ENCODE peak calls at places on chromosome 16, in five cellular contexts. I, W, N, M and U are unnamed samples.

GRCh38 chr16:71807905-71808592 is 585 bp downstream of the AP1G1 start:
- DNase-seq in I (peak; percentile 31), W (no peak), N (no peak), M (no peak), U (peak; percentile 6)

GRCh38 chr16:82404586-82405315 is 222.0 kb upstream of the CDH13 start:
- DNase-seq in I (no peak), W (no peak), N (no peak), M (peak; percentile 3), U (no peak)

GRCh38 chr16:30903596-30903995 is 7.2 kb downstream of the CTF1 start:
- DNase-seq in I (no peak), W (no peak), N (no peak), M (no peak), U (peak; percentile 54)

GRCh38 chr16:87115646-87116045 is 201.5 kb downstream of the C16orf95 start:
- DNase-seq in I (no peak), W (no peak), N (no peak), M (no peak), U (no peak)

GRCh38 chr16:7321661-7322060 is 11.0 kb upstream of the RBFOX1 start:
- DNase-seq in I (no peak), W (no peak), N (no peak), M (no peak), U (no peak)

GRCh38 chr16:89431158-89431584 is 59.2 kb downstream of the ANKRD11 start:
- DNase-seq in I (no peak), W (no peak), N (no peak), M (no peak), U (no peak)

GRCh38 chr16:26316683-26317464 is 625.1 kb downstream of the HS3ST4 start:
- DNase-seq in I (no peak), W (no peak), N (no peak), M (no peak), U (peak; percentile 43)

GRCh38 chr16:73504591-73504990 is 456.7 kb upstream of the ZFHX3 start:
- DNase-seq in I (no peak), W (no peak), N (no peak), M (no peak), U (no peak)

GRCh38 chr16:7763111-7763510 is 430.5 kb downstream of the RBFOX1 start:
- DNase-seq in I (no peak), W (no peak), N (no peak), M (no peak), U (no peak)

GRCh38 chr16:23716484-23716883 is 3.5 kb upstream of the ERN2 start:
- DNase-seq in I (no peak), W (no peak), N (no peak), M (no peak), U (no peak)

GRCh38 chr16:4869147-4869790 is 22.0 kb downstream of the UBN1 start:
- DNase-seq in I (no peak), W (no peak), N (no peak), M (no peak), U (no peak)

GRCh38 chr16:65779196-65779595 is 587.3 kb upstream of the CDH5 start:
- DNase-seq in I (no peak), W (no peak), N (no peak), M (no peak), U (no peak)

GRCh38 chr16:72112906-72113615 is 19.4 kb downstream of the DHX38 start:
- DNase-seq in I (peak; percentile 13), W (no peak), N (no peak), M (no peak), U (no peak)

GRCh38 chr16:29302976-29303375 is 103.5 kb downstream of the NPIPB11 start:
- DNase-seq in I (no peak), W (no peak), N (no peak), M (no peak), U (no peak)

GRCh38 chr16:65769055-65769465 is 597.4 kb upstream of the CDH5 start:
- DNase-seq in I (no peak), W (peak; percentile 17), N (no peak), M (no peak), U (peak; percentile 34)

GRCh38 chr16:13343981-13344380 is 442.6 kb downstream of the SHISA9 start:
- DNase-seq in I (no peak), W (no peak), N (no peak), M (no peak), U (no peak)

GRCh38 chr16:87661561-87661960 is 59.3 kb downstream of the JPH3 start:
- DNase-seq in I (peak; percentile 55), W (peak; percentile 28), N (no peak), M (no peak), U (peak; percentile 81)

GRCh38 chr16:53773150-53773846 is 69.3 kb downstream of the FTO start:
- DNase-seq in I (peak; percentile 66), W (peak; percentile 28), N (no peak), M (peak; percentile 41), U (peak; percentile 40)

GRCh38 chr16:78460428-78460827 is 361.0 kb downstream of the WWOX start:
- DNase-seq in I (no peak), W (no peak), N (no peak), M (no peak), U (no peak)

GRCh38 chr16:66549284-66550131 is at the start of gene TK2:
- DNase-seq in I (peak; percentile 65), W (peak; percentile 47), N (no peak), M (peak; percentile 65), U (peak; percentile 60)

GRCh38 chr16:59067207-59067606 is 333.1 kb upstream of the GOT2 start:
- DNase-seq in I (no peak), W (no peak), N (no peak), M (no peak), U (peak; percentile 59)

GRCh38 chr16:81688182-81688581 is 90.9 kb upstream of the PLCG2 start:
- DNase-seq in I (no peak), W (no peak), N (no peak), M (no peak), U (no peak)

GRCh38 chr16:15996432-15997109 is 47.2 kb downstream of the ABCC1 start:
- DNase-seq in I (peak; percentile 68), W (no peak), N (no peak), M (peak; percentile 74), U (no peak)

GRCh38 chr16:12964466-12964865 is 63.1 kb downstream of the SHISA9 start:
- DNase-seq in I (no peak), W (no peak), N (no peak), M (no peak), U (no peak)

GRCh38 chr16:83946154-83946780 is 6.8 kb upstream of the OSGIN1 start:
- DNase-seq in I (no peak), W (no peak), N (no peak), M (no peak), U (no peak)

GRCh38 chr16:29806096-29806579 is at the start of gene MAZ:
- DNase-seq in I (peak; percentile 89), W (no peak), N (no peak), M (no peak), U (no peak)

GRCh38 chr16:4666537-4667202 is 26.7 kb upstream of the NUDT16L1 start:
- DNase-seq in I (no peak), W (no peak), N (no peak), M (no peak), U (no peak)

GRCh38 chr16:28326881-28327610 is 34.7 kb downstream of the SBK1 start:
- DNase-seq in I (peak; percentile 46), W (peak; percentile 82), N (peak; percentile 67), M (peak; percentile 57), U (peak; percentile 78)

GRCh38 chr16:50781043-50781442 is 39.2 kb downstream of the CYLD start:
- DNase-seq in I (no peak), W (no peak), N (no peak), M (no peak), U (no peak)
- TF ChIP-seq CTCF in I (no peak), W (no peak), N (no peak), M (no peak), U (no peak)

GRCh38 chr16:85494315-85494714 is 118.8 kb upstream of the GSE1 start:
- DNase-seq in I (no peak), W (no peak), N (no peak), M (no peak), U (no peak)

GRCh38 chr16:85491798-85492616 is 121.1 kb upstream of the GSE1 start:
- DNase-seq in I (peak; percentile 55), W (no peak), N (no peak), M (peak; percentile 79), U (no peak)

GRCh38 chr16:85490407-85490806 is 122.7 kb upstream of the GSE1 start:
- DNase-seq in I (no peak), W (no peak), N (no peak), M (no peak), U (no peak)

GRCh38 chr16:85490971-85491771 is 122.0 kb upstream of the GSE1 start:
- DNase-seq in I (no peak), W (peak; percentile 66), N (no peak), M (no peak), U (peak; percentile 54)

GRCh38 chr16:85492617-85492957 is 120.5 kb upstream of the GSE1 start:
- DNase-seq in I (no peak), W (peak; percentile 43), N (no peak), M (no peak), U (no peak)
- TF ChIP-seq CTCF in I (no peak), W (no peak), N (no peak), M (no peak), U (no peak)

DNA sequence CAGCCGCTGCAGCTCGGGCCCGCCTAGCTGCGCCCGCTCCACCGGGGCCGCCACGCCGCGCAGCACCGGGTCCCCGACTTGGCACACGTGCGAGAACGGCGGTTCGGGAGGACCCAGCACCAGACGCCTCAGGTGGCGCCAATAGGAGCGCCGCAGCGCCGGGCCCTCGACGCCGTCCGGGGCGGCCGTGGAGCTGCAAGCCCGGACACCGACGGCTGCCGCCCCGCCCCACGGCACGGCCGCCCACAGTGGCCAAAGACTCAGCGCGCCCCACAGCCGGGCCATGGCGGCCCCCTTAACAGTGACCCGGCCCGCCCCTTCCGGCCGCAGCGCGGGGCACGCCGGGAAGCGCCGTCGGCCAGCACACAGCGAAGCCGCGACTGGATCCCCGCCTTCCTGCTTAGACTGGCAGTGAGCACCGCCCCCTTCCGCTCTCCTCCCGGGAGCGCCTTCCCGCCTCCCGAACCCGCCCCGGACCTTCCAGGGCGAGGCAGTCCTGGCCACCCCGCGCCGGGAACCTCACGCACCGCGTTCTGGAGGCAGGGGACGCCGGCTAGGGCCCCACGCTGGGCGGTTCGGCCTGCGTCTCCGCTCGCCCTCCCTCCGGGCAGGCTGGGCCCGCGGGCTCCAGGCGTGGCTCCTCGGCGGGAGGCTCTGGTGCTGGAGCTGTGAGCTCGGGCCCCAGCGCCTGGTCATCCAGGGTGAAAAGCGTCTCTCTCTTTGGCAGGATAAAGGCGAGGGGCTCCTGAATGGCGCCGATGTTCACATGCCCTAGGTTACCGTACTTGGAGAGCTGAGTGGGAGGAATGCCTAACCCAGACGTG is at the start of gene PDF:
- DNase-seq in I (peak; percentile 90), W (peak; percentile 93), N (peak; percentile 51), M (peak; percentile 94), U (peak; percentile 94)
- TF ChIP-seq CTCF in I (no peak), W (no peak), N (no peak), M (no peak), U (peak; percentile 26)

DNA sequence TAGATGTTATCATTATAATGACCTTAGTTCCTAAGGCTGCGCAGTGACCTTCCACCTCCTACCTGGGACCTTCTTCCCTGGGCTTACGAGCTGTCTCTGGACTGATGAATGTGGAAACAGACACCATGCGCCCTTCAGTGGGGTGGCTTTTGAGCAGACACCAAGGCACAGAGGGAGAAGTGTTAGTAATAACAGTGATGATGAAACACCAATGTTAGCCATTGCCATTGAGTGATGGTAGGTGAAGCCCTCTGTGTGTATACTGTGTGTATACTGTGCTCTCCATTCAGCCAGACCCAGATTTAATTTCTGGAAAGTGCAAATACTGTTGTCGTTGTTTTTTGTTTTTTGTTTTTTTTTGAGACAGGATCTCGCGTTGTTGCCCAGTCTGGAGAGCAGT is 44.5 kb downstream of the CLEC16A start:
- DNase-seq in I (no peak), W (no peak), N (no peak), M (no peak), U (no peak)
- TF ChIP-seq CTCF in I (no peak), W (no peak), N (no peak), M (no peak), U (no peak)